ENCODE peak calls at places on chromosomes 7 and 10, in seven cellular contexts. One of them, this sample, is unnamed.

GRCh38 chr10:804787-805634 is 115.5 kb upstream of the DIP2C start:
- DNase-seq in right lobe of liver: peak
- DNase-seq in hepatocyte: no peak
- DNase-seq in BE2C: no peak
- DNase-seq in HepG2: no peak
- DNase-seq in astrocyte of the spinal cord: no peak
- DNase-seq in AG09309: no peak
- DNase-seq in this sample: no peak

GRCh38 chr7:16743207-16743606 is 10.3 kb upstream of the TSPAN13 start:
- DNase-seq in right lobe of liver: no peak
- DNase-seq in hepatocyte: no peak
- DNase-seq in BE2C: no peak
- DNase-seq in HepG2: no peak
- DNase-seq in astrocyte of the spinal cord: no peak
- DNase-seq in AG09309: no peak
- DNase-seq in this sample: no peak

GRCh38 chr7:149147730-149148653 is 739 bp downstream of the ZNF398 start:
- DNase-seq in right lobe of liver: peak
- DNase-seq in hepatocyte: peak
- DNase-seq in BE2C: peak
- DNase-seq in HepG2: peak
- DNase-seq in astrocyte of the spinal cord: peak
- DNase-seq in AG09309: no peak
- DNase-seq in this sample: peak

GRCh38 chr7:26397786-26398435 is 106.2 kb downstream of the SNX10 start:
- DNase-seq in right lobe of liver: peak
- DNase-seq in hepatocyte: peak
- DNase-seq in BE2C: peak
- DNase-seq in HepG2: no peak
- DNase-seq in astrocyte of the spinal cord: no peak
- DNase-seq in AG09309: no peak
- DNase-seq in this sample: peak

GRCh38 chr10:829241-829640 is 102.3 kb downstream of the LARP4B start:
- DNase-seq in right lobe of liver: no peak
- DNase-seq in hepatocyte: no peak
- DNase-seq in BE2C: no peak
- DNase-seq in HepG2: no peak
- DNase-seq in astrocyte of the spinal cord: no peak
- DNase-seq in AG09309: no peak
- DNase-seq in this sample: no peak

GRCh38 chr7:1505731-1506550 is 1.8 kb upstream of the INTS1 start:
- DNase-seq in right lobe of liver: peak
- DNase-seq in hepatocyte: no peak
- DNase-seq in BE2C: peak
- DNase-seq in HepG2: no peak
- DNase-seq in astrocyte of the spinal cord: no peak
- DNase-seq in AG09309: no peak
- DNase-seq in this sample: peak

GRCh38 chr7:55588976-55589604 is 16.8 kb upstream of the VOPP1 start:
- DNase-seq in right lobe of liver: no peak
- DNase-seq in hepatocyte: no peak
- DNase-seq in BE2C: no peak
- DNase-seq in HepG2: no peak
- DNase-seq in astrocyte of the spinal cord: no peak
- DNase-seq in AG09309: no peak
- DNase-seq in this sample: no peak

GRCh38 chr10:130974171-130974570 is 337.4 kb downstream of the TCERG1L start:
- DNase-seq in right lobe of liver: no peak
- DNase-seq in hepatocyte: no peak
- DNase-seq in BE2C: no peak
- DNase-seq in HepG2: no peak
- DNase-seq in astrocyte of the spinal cord: no peak
- DNase-seq in AG09309: no peak
- DNase-seq in this sample: peak

GRCh38 chr7:151073990-151074389 is 6.6 kb downstream of the FASTK start:
- DNase-seq in right lobe of liver: no peak
- DNase-seq in hepatocyte: no peak
- DNase-seq in BE2C: no peak
- DNase-seq in HepG2: no peak
- DNase-seq in astrocyte of the spinal cord: no peak
- DNase-seq in AG09309: no peak
- DNase-seq in this sample: no peak

GRCh38 chr10:103442031-103442461 is 10.1 kb downstream of the CALHM2 start:
- DNase-seq in right lobe of liver: no peak
- DNase-seq in hepatocyte: peak
- DNase-seq in BE2C: no peak
- DNase-seq in HepG2: no peak
- DNase-seq in astrocyte of the spinal cord: peak
- DNase-seq in AG09309: peak
- DNase-seq in this sample: no peak

GRCh38 chr10:132551093-132551807 is 13.7 kb downstream of the INPP5A start:
- DNase-seq in right lobe of liver: peak
- DNase-seq in hepatocyte: no peak
- DNase-seq in BE2C: no peak
- DNase-seq in HepG2: no peak
- DNase-seq in astrocyte of the spinal cord: no peak
- DNase-seq in AG09309: no peak
- DNase-seq in this sample: no peak

GRCh38 chr10:110646417-110647135 is 2.4 kb downstream of the RBM20 start:
- DNase-seq in right lobe of liver: no peak
- DNase-seq in hepatocyte: no peak
- DNase-seq in BE2C: peak
- DNase-seq in HepG2: no peak
- DNase-seq in astrocyte of the spinal cord: no peak
- DNase-seq in AG09309: no peak
- DNase-seq in this sample: no peak

GRCh38 chr10:13072339-13072738 is 27.6 kb upstream of the OPTN start:
- DNase-seq in right lobe of liver: no peak
- DNase-seq in hepatocyte: no peak
- DNase-seq in BE2C: no peak
- DNase-seq in HepG2: no peak
- DNase-seq in astrocyte of the spinal cord: no peak
- DNase-seq in AG09309: no peak
- DNase-seq in this sample: no peak

GRCh38 chr7:31688347-31688746 is 1.3 kb downstream of the PPP1R17 start:
- DNase-seq in right lobe of liver: no peak
- DNase-seq in hepatocyte: no peak
- DNase-seq in BE2C: no peak
- DNase-seq in HepG2: no peak
- DNase-seq in astrocyte of the spinal cord: no peak
- DNase-seq in AG09309: no peak
- DNase-seq in this sample: no peak

GRCh38 chr10:115942106-115942505 is 330.9 kb downstream of the GFRA1 start:
- DNase-seq in right lobe of liver: no peak
- DNase-seq in hepatocyte: no peak
- DNase-seq in BE2C: no peak
- DNase-seq in HepG2: no peak
- DNase-seq in astrocyte of the spinal cord: no peak
- DNase-seq in AG09309: no peak
- DNase-seq in this sample: no peak

GRCh38 chr7:1787681-1788235 is 117.7 kb downstream of the ELFN1 start:
- DNase-seq in right lobe of liver: no peak
- DNase-seq in hepatocyte: no peak
- DNase-seq in BE2C: no peak
- DNase-seq in HepG2: no peak
- DNase-seq in astrocyte of the spinal cord: no peak
- DNase-seq in AG09309: no peak
- DNase-seq in this sample: no peak

GRCh38 chr10:49610015-49610734 is at the start of gene SLC18A3:
- DNase-seq in right lobe of liver: no peak
- DNase-seq in hepatocyte: no peak
- DNase-seq in BE2C: peak
- DNase-seq in HepG2: no peak
- DNase-seq in astrocyte of the spinal cord: no peak
- DNase-seq in AG09309: no peak
- DNase-seq in this sample: no peak

GRCh38 chr10:49611815-49612512 is 1.9 kb downstream of the SLC18A3 start:
- DNase-seq in right lobe of liver: no peak
- DNase-seq in hepatocyte: no peak
- DNase-seq in BE2C: no peak
- DNase-seq in HepG2: no peak
- DNase-seq in astrocyte of the spinal cord: no peak
- DNase-seq in AG09309: no peak
- DNase-seq in this sample: no peak

GRCh38 chr10:49611166-49611814 is 1.2 kb downstream of the SLC18A3 start:
- DNase-seq in right lobe of liver: no peak
- DNase-seq in hepatocyte: no peak
- DNase-seq in BE2C: no peak
- DNase-seq in HepG2: no peak
- DNase-seq in astrocyte of the spinal cord: no peak
- DNase-seq in AG09309: no peak
- DNase-seq in this sample: no peak

GRCh38 chr10:49609283-49610014 is 661 bp upstream of the SLC18A3 start:
- DNase-seq in right lobe of liver: no peak
- DNase-seq in hepatocyte: no peak
- DNase-seq in BE2C: peak
- DNase-seq in HepG2: no peak
- DNase-seq in astrocyte of the spinal cord: no peak
- DNase-seq in AG09309: no peak
- DNase-seq in this sample: no peak

DNA sequence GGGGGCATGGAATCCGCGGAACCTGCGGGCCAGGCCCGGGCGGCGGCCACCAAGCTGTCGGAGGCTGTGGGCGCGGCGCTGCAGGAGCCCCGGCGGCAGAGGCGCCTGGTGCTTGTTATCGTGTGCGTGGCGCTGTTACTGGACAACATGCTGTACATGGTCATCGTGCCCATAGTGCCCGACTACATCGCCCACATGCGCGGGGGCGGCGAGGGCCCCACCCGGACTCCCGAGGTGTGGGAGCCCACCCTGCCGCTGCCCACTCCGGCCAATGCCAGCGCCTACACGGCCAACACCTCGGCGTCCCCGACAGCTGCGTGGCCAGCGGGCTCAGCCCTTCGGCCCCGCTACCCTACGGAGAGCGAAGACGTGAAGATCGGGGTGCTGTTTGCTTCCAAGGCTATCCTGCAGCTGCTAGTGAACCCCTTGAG is 640 bp downstream of the SLC18A3 start:
- DNase-seq in right lobe of liver: no peak
- DNase-seq in hepatocyte: no peak
- DNase-seq in BE2C: no peak
- DNase-seq in HepG2: no peak
- DNase-seq in astrocyte of the spinal cord: no peak
- DNase-seq in AG09309: no peak
- DNase-seq in this sample: no peak
- H3K4me3 ChIP-seq in right lobe of liver: no peak
- H3K4me3 ChIP-seq in hepatocyte: no peak
- H3K4me3 ChIP-seq in BE2C: peak
- H3K4me3 ChIP-seq in HepG2: no peak
- H3K4me3 ChIP-seq in astrocyte of the spinal cord: no peak
- H3K4me3 ChIP-seq in AG09309: no peak
- H3K4me3 ChIP-seq in this sample: no peak

GRCh38 chr10:129968937-129969527 is 5.0 kb upstream of the EBF3 start:
- DNase-seq in right lobe of liver: no peak
- DNase-seq in hepatocyte: peak
- DNase-seq in BE2C: peak
- DNase-seq in HepG2: peak
- DNase-seq in astrocyte of the spinal cord: no peak
- DNase-seq in AG09309: no peak
- DNase-seq in this sample: peak
- TF ChIP-seq CTCF in right lobe of liver: peak
- TF ChIP-seq CTCF in hepatocyte: peak
- TF ChIP-seq CTCF in BE2C: peak
- TF ChIP-seq CTCF in HepG2: peak
- TF ChIP-seq CTCF in astrocyte of the spinal cord: peak
- TF ChIP-seq CTCF in AG09309: peak
- TF ChIP-seq CTCF in this sample: peak

GRCh38 chr10:90988024-90988423 is 67.1 kb upstream of the ANKRD1 start:
- DNase-seq in right lobe of liver: no peak
- DNase-seq in hepatocyte: no peak
- DNase-seq in BE2C: no peak
- DNase-seq in HepG2: no peak
- DNase-seq in astrocyte of the spinal cord: no peak
- DNase-seq in AG09309: no peak
- DNase-seq in this sample: no peak

GRCh38 chr10:90986136-90986760 is 65.4 kb upstream of the ANKRD1 start:
- DNase-seq in right lobe of liver: no peak
- DNase-seq in hepatocyte: no peak
- DNase-seq in BE2C: no peak
- DNase-seq in HepG2: no peak
- DNase-seq in astrocyte of the spinal cord: no peak
- DNase-seq in AG09309: no peak
- DNase-seq in this sample: no peak

GRCh38 chr10:90985301-90985700 is 64.4 kb upstream of the ANKRD1 start:
- DNase-seq in right lobe of liver: no peak
- DNase-seq in hepatocyte: peak
- DNase-seq in BE2C: no peak
- DNase-seq in HepG2: no peak
- DNase-seq in astrocyte of the spinal cord: no peak
- DNase-seq in AG09309: no peak
- DNase-seq in this sample: no peak

GRCh38 chr10:90987383-90987782 is 66.5 kb upstream of the ANKRD1 start:
- DNase-seq in right lobe of liver: no peak
- DNase-seq in hepatocyte: no peak
- DNase-seq in BE2C: no peak
- DNase-seq in HepG2: no peak
- DNase-seq in astrocyte of the spinal cord: no peak
- DNase-seq in AG09309: no peak
- DNase-seq in this sample: no peak

GRCh38 chr10:90986870-90987269 is 66.0 kb upstream of the ANKRD1 start:
- DNase-seq in right lobe of liver: no peak
- DNase-seq in hepatocyte: no peak
- DNase-seq in BE2C: no peak
- DNase-seq in HepG2: no peak
- DNase-seq in astrocyte of the spinal cord: no peak
- DNase-seq in AG09309: no peak
- DNase-seq in this sample: no peak
- H3K4me3 ChIP-seq in right lobe of liver: no peak
- H3K4me3 ChIP-seq in hepatocyte: no peak
- H3K4me3 ChIP-seq in BE2C: no peak
- H3K4me3 ChIP-seq in HepG2: no peak
- H3K4me3 ChIP-seq in astrocyte of the spinal cord: no peak
- H3K4me3 ChIP-seq in AG09309: no peak
- H3K4me3 ChIP-seq in this sample: no peak

GRCh38 chr7:50783801-50784507 is 1.3 kb upstream of the GRB10 start:
- DNase-seq in right lobe of liver: no peak
- DNase-seq in hepatocyte: no peak
- DNase-seq in BE2C: no peak
- DNase-seq in HepG2: no peak
- DNase-seq in astrocyte of the spinal cord: peak
- DNase-seq in AG09309: no peak
- DNase-seq in this sample: no peak

GRCh38 chr7:50781371-50781770 is 1.3 kb downstream of the GRB10 start:
- DNase-seq in right lobe of liver: no peak
- DNase-seq in hepatocyte: no peak
- DNase-seq in BE2C: no peak
- DNase-seq in HepG2: no peak
- DNase-seq in astrocyte of the spinal cord: no peak
- DNase-seq in AG09309: no peak
- DNase-seq in this sample: no peak

GRCh38 chr7:50781894-50782293 is 802 bp downstream of the GRB10 start:
- DNase-seq in right lobe of liver: no peak
- DNase-seq in hepatocyte: no peak
- DNase-seq in BE2C: no peak
- DNase-seq in HepG2: no peak
- DNase-seq in astrocyte of the spinal cord: no peak
- DNase-seq in AG09309: no peak
- DNase-seq in this sample: no peak

GRCh38 chr7:50783304-50783703 is 608 bp upstream of the GRB10 start:
- DNase-seq in right lobe of liver: no peak
- DNase-seq in hepatocyte: no peak
- DNase-seq in BE2C: no peak
- DNase-seq in HepG2: no peak
- DNase-seq in astrocyte of the spinal cord: no peak
- DNase-seq in AG09309: no peak
- DNase-seq in this sample: no peak

GRCh38 chr7:50782376-50783208 is at the start of gene GRB10:
- DNase-seq in right lobe of liver: peak
- DNase-seq in hepatocyte: peak
- DNase-seq in BE2C: no peak
- DNase-seq in HepG2: no peak
- DNase-seq in astrocyte of the spinal cord: peak
- DNase-seq in AG09309: no peak
- DNase-seq in this sample: peak
- TF ChIP-seq CTCF in right lobe of liver: peak
- TF ChIP-seq CTCF in hepatocyte: no peak
- TF ChIP-seq CTCF in BE2C: no peak
- TF ChIP-seq CTCF in HepG2: peak
- TF ChIP-seq CTCF in astrocyte of the spinal cord: peak
- TF ChIP-seq CTCF in AG09309: peak
- TF ChIP-seq CTCF in this sample: no peak